ENCODE peak calls at places on chromosomes 13 and 19, in ten cellular contexts. One of them, this sample, is unnamed.

GRCh38 chr13:43411741-43412140 is 375.0 kb downstream of the ENOX1 start:
- DNase-seq in heart left ventricle: peak; percentile 73
- DNase-seq in stomach: no peak
- DNase-seq in K562: no peak
- DNase-seq in breast epithelium: no peak
- DNase-seq in body of pancreas: no peak
- DNase-seq in ovary: peak; percentile 53
- DNase-seq in thyroid gland: no peak
- DNase-seq in H1: no peak
- DNase-seq in right lobe of liver: no peak
- DNase-seq in this sample: no peak

GRCh38 chr13:66461021-66461420 is 769.1 kb downstream of the PCDH9 start:
- DNase-seq in K562: no peak
- DNase-seq in thyroid gland: no peak
- DNase-seq in ovary: no peak
- DNase-seq in right lobe of liver: no peak
- DNase-seq in body of pancreas: no peak
- DNase-seq in breast epithelium: no peak
- DNase-seq in stomach: no peak
- DNase-seq in heart left ventricle: no peak
- DNase-seq in H1: no peak
- DNase-seq in this sample: no peak

GRCh38 chr19:18070181-18070580 is 16.6 kb downstream of the IL12RB1 start:
- DNase-seq in breast epithelium: no peak
- DNase-seq in right lobe of liver: no peak
- DNase-seq in H1: no peak
- DNase-seq in heart left ventricle: no peak
- DNase-seq in thyroid gland: no peak
- DNase-seq in stomach: no peak
- DNase-seq in ovary: no peak
- DNase-seq in body of pancreas: no peak
- DNase-seq in K562: no peak
- DNase-seq in this sample: no peak

GRCh38 chr13:18992791-18993190 is 188.8 kb downstream of the TUBA3C start:
- DNase-seq in body of pancreas: peak; percentile 92
- DNase-seq in thyroid gland: no peak
- DNase-seq in H1: no peak
- DNase-seq in right lobe of liver: no peak
- DNase-seq in stomach: peak; percentile 77
- DNase-seq in K562: no peak
- DNase-seq in heart left ventricle: no peak
- DNase-seq in ovary: no peak
- DNase-seq in breast epithelium: no peak
- DNase-seq in this sample: no peak

GRCh38 chr13:109790951-109791605 is 4.7 kb upstream of the IRS2 start:
- DNase-seq in breast epithelium: no peak
- DNase-seq in right lobe of liver: no peak
- DNase-seq in H1: no peak
- DNase-seq in heart left ventricle: no peak
- DNase-seq in ovary: no peak
- DNase-seq in stomach: no peak
- DNase-seq in K562: no peak
- DNase-seq in body of pancreas: peak; percentile 42
- DNase-seq in thyroid gland: peak; percentile 45
- DNase-seq in this sample: no peak

GRCh38 chr13:49305824-49306425 is 58.2 kb downstream of the CDADC1 start:
- DNase-seq in H1: no peak
- DNase-seq in body of pancreas: no peak
- DNase-seq in ovary: no peak
- DNase-seq in heart left ventricle: no peak
- DNase-seq in breast epithelium: no peak
- DNase-seq in stomach: no peak
- DNase-seq in thyroid gland: no peak
- DNase-seq in K562: no peak
- DNase-seq in right lobe of liver: no peak
- DNase-seq in this sample: no peak

GRCh38 chr19:1019980-1020867 is 699 bp downstream of the TMEM259 start:
- DNase-seq in body of pancreas: no peak
- DNase-seq in right lobe of liver: peak; percentile 71
- DNase-seq in heart left ventricle: no peak
- DNase-seq in breast epithelium: no peak
- DNase-seq in ovary: peak; percentile 79
- DNase-seq in thyroid gland: no peak
- DNase-seq in stomach: no peak
- DNase-seq in K562: peak; percentile 71
- DNase-seq in H1: no peak
- DNase-seq in this sample: peak; percentile 64

GRCh38 chr13:72304121-72304745 is 423.2 kb downstream of the MZT1 start:
- DNase-seq in H1: no peak
- DNase-seq in thyroid gland: no peak
- DNase-seq in body of pancreas: no peak
- DNase-seq in breast epithelium: no peak
- DNase-seq in heart left ventricle: no peak
- DNase-seq in right lobe of liver: no peak
- DNase-seq in stomach: no peak
- DNase-seq in K562: no peak
- DNase-seq in ovary: no peak
- DNase-seq in this sample: no peak

GRCh38 chr13:33893559-33893958 is 75.6 kb downstream of the RFC3 start:
- DNase-seq in ovary: no peak
- DNase-seq in right lobe of liver: no peak
- DNase-seq in heart left ventricle: no peak
- DNase-seq in stomach: no peak
- DNase-seq in K562: no peak
- DNase-seq in H1: no peak
- DNase-seq in thyroid gland: no peak
- DNase-seq in breast epithelium: no peak
- DNase-seq in body of pancreas: no peak
- DNase-seq in this sample: no peak

GRCh38 chr19:12834418-12834943 is at the start of gene RTBDN:
- DNase-seq in H1: no peak
- DNase-seq in body of pancreas: no peak
- DNase-seq in right lobe of liver: no peak
- DNase-seq in K562: no peak
- DNase-seq in thyroid gland: no peak
- DNase-seq in breast epithelium: no peak
- DNase-seq in heart left ventricle: no peak
- DNase-seq in ovary: no peak
- DNase-seq in stomach: no peak
- DNase-seq in this sample: no peak
- TF ChIP-seq POLR2A in H1: no peak
- TF ChIP-seq POLR2A in body of pancreas: no peak
- TF ChIP-seq POLR2A in right lobe of liver: no peak
- TF ChIP-seq POLR2A in K562: no peak
- TF ChIP-seq POLR2A in thyroid gland: no peak
- TF ChIP-seq POLR2A in breast epithelium: no peak
- TF ChIP-seq POLR2A in heart left ventricle: no peak
- TF ChIP-seq POLR2A in ovary: no peak
- TF ChIP-seq POLR2A in stomach: no peak
- TF ChIP-seq POLR2A in this sample: no peak

DNA sequence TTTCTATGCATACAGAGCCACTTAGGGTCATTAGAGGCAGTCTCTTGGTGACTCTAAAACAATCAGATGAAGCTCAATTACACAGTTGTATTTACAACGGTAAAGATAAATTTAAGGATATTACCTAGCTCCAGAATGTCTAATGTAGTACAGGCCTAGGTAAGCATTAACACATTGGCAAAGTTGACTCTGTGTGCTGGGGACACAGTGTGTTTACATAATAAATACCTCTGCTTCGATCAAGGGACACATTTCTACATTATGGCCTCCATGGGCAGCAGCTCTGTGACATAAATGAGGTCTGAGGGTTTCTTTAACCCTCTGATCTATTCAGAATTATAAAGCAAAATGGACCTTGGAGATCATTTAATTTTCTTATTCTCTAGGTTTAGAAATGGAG is 74.7 kb downstream of the SERP2 start:
- DNase-seq in right lobe of liver: no peak
- DNase-seq in body of pancreas: no peak
- DNase-seq in ovary: no peak
- DNase-seq in H1: no peak
- DNase-seq in K562: no peak
- DNase-seq in thyroid gland: no peak
- DNase-seq in breast epithelium: no peak
- DNase-seq in heart left ventricle: no peak
- DNase-seq in stomach: no peak
- DNase-seq in this sample: no peak
- H3K27ac ChIP-seq in right lobe of liver: peak overlapping the region; percentile 40
- H3K27ac ChIP-seq in body of pancreas: no peak overlapping the region
- H3K27ac ChIP-seq in ovary: no peak overlapping the region
- H3K27ac ChIP-seq in H1: no peak overlapping the region
- H3K27ac ChIP-seq in K562: no peak overlapping the region
- H3K27ac ChIP-seq in thyroid gland: no peak overlapping the region
- H3K27ac ChIP-seq in breast epithelium: no peak overlapping the region
- H3K27ac ChIP-seq in heart left ventricle: no peak overlapping the region
- H3K27ac ChIP-seq in stomach: no peak overlapping the region
- H3K27ac ChIP-seq in this sample: no peak overlapping the region

GRCh38 chr13:40796649-40797048 is 7.2 kb downstream of the SLC25A15 start:
- DNase-seq in heart left ventricle: no peak
- DNase-seq in breast epithelium: no peak
- DNase-seq in ovary: no peak
- DNase-seq in K562: no peak
- DNase-seq in H1: no peak
- DNase-seq in right lobe of liver: no peak
- DNase-seq in stomach: no peak
- DNase-seq in thyroid gland: no peak
- DNase-seq in body of pancreas: no peak
- DNase-seq in this sample: no peak

GRCh38 chr13:40793339-40793738 is 3.9 kb downstream of the SLC25A15 start:
- DNase-seq in body of pancreas: no peak
- DNase-seq in ovary: no peak
- DNase-seq in right lobe of liver: no peak
- DNase-seq in K562: no peak
- DNase-seq in breast epithelium: no peak
- DNase-seq in H1: no peak
- DNase-seq in thyroid gland: no peak
- DNase-seq in heart left ventricle: no peak
- DNase-seq in stomach: no peak
- DNase-seq in this sample: no peak

GRCh38 chr13:40792284-40793051 is 3.1 kb downstream of the SLC25A15 start:
- DNase-seq in ovary: no peak
- DNase-seq in stomach: no peak
- DNase-seq in body of pancreas: no peak
- DNase-seq in right lobe of liver: no peak
- DNase-seq in K562: no peak
- DNase-seq in H1: no peak
- DNase-seq in breast epithelium: no peak
- DNase-seq in heart left ventricle: no peak
- DNase-seq in thyroid gland: no peak
- DNase-seq in this sample: no peak

GRCh38 chr13:40798380-40798779 is 9.0 kb downstream of the SLC25A15 start:
- DNase-seq in K562: no peak
- DNase-seq in H1: no peak
- DNase-seq in stomach: peak; percentile 78
- DNase-seq in heart left ventricle: no peak
- DNase-seq in breast epithelium: no peak
- DNase-seq in right lobe of liver: peak; percentile 39
- DNase-seq in ovary: no peak
- DNase-seq in thyroid gland: no peak
- DNase-seq in body of pancreas: peak; percentile 81
- DNase-seq in this sample: no peak

DNA sequence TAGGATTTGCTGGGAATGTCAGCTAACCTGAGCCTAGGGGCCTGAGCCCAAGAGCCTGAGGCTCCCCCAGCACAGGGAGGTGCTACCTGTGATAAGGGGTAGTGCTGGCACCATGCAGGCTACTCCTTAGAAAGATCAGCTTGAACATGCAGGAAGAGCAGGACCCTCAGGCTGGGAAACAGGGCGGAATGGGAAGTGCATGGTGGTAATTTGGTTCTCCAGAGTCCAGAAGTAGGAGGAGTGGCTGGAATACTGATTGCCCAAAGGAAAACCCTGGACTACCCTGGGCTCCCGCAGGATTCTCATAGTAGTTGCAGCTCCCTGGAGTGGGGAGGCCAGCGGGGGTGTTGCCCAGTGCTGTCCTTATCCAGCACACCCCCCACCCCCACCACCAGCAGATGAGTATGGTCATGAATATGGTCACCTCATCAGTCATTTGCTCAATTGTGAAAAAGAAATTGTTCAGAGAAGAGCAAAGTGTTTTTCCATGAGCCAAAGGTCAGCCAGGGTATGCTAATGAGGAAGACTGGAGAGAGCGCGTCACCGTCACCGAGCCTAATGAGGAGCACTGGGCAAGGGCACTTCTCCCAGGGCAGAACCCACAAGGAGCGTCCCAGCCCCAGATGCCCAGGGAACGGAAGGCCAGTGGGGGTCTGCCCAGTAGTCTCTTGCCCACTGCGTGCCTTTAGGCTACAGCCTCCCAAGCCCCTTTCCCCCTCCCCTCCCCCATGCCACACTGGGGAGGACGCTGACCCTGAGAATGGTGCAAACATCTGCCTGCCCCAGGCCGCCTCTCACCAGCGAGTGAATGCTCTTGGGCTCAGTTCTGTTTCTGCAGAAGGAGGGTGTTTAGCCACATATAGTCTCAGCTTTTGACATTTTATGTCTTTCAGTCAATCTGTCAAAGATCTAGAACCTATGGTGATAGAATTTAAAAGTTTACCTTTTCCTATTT is 5.3 kb downstream of the SLC25A15 start:
- DNase-seq in body of pancreas: no peak
- DNase-seq in right lobe of liver: peak; percentile 73
- DNase-seq in heart left ventricle: no peak
- DNase-seq in H1: no peak
- DNase-seq in breast epithelium: no peak
- DNase-seq in ovary: no peak
- DNase-seq in thyroid gland: no peak
- DNase-seq in K562: no peak
- DNase-seq in stomach: no peak
- DNase-seq in this sample: peak; percentile 86
- TF ChIP-seq POLR2A in body of pancreas: no peak
- TF ChIP-seq POLR2A in right lobe of liver: no peak
- TF ChIP-seq POLR2A in heart left ventricle: no peak
- TF ChIP-seq POLR2A in H1: no peak
- TF ChIP-seq POLR2A in breast epithelium: no peak
- TF ChIP-seq POLR2A in ovary: no peak
- TF ChIP-seq POLR2A in thyroid gland: no peak
- TF ChIP-seq POLR2A in K562: no peak
- TF ChIP-seq POLR2A in stomach: no peak
- TF ChIP-seq POLR2A in this sample: no peak

DNA sequence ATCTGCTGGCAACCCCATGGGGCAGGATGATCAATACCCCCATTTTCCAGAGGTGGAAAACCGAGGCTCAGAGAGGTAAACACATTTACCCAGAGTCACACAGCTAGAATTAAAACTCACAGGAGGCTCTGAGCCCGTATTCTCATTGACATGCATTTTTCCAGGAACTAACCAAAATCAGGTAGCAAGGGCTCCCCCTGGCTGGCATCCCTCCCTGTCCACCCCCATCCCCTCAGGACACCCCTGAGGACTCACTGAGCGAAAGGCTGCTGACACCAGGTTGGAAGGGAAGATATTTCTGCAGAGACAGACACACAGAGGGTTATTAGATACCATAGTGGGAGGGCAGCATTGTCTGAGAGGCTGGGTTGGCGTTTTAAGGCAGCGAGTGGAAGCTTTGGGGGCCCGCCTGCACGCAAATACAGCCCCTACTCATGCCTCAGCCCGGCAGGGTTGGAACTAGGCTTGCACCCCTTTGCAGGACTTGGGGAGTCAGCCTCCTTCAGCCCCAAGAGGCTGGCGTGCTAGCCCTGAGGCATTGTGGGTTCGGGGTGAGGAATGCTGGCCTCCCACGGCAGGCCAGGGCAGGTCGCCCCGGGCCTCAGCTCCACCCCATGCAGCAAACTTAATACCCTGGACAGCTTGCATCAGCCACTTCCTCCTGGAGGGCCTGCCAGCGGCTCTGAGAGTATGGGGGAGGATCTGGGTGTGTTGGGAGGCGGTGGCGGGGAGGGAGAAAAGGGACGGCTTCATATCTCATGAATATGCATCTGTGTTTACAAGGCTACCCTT is 3.9 kb downstream of the SLC1A5 start:
- DNase-seq in ovary: peak; percentile 74
- DNase-seq in heart left ventricle: peak; percentile 80
- DNase-seq in breast epithelium: peak; percentile 69
- DNase-seq in H1: peak; percentile 69
- DNase-seq in right lobe of liver: peak; percentile 59
- DNase-seq in thyroid gland: peak; percentile 18
- DNase-seq in stomach: peak; percentile 84
- DNase-seq in body of pancreas: peak; percentile 73
- DNase-seq in K562: peak; percentile 67
- DNase-seq in this sample: peak; percentile 86
- H3K27ac ChIP-seq in ovary: peak overlapping the region; percentile 24
- H3K27ac ChIP-seq in heart left ventricle: peak overlapping the region; percentile 86
- H3K27ac ChIP-seq in breast epithelium: peak overlapping the region; percentile 90
- H3K27ac ChIP-seq in H1: peak overlapping the region; percentile 90
- H3K27ac ChIP-seq in right lobe of liver: no peak overlapping the region
- H3K27ac ChIP-seq in thyroid gland: peak overlapping the region; percentile 1
- H3K27ac ChIP-seq in stomach: peak overlapping the region; percentile 87
- H3K27ac ChIP-seq in body of pancreas: peak overlapping the region; percentile 46
- H3K27ac ChIP-seq in K562: peak overlapping the region; percentile 95
- H3K27ac ChIP-seq in this sample: peak overlapping the region; percentile 91